ENCODE peak calls at places on chromosomes 4 and X, in five cellular contexts. I is IMR-90, A is lower leg skin, U is Peyer's patch, G is uterus. O is an unnamed sample.

GRCh38 chr4:88110826-88111225 is 47.6 kb downstream of the ABCG2 start:
- DNase-seq in I (no peak), A (no peak), U (no peak), G (no peak), O (no peak)

GRCh38 chr4:76956961-76957738 is 7.6 kb downstream of the SEPTIN11 start:
- DNase-seq in I (no peak), A (no peak), U (no peak), G (no peak), O (no peak)

GRCh38 chrX:581717-582116 is 48.9 kb upstream of the SHOX start:
- DNase-seq in I (no peak), A (no peak), U (no peak), G (no peak), O (no peak)

GRCh38 chr4:111064342-111064993 is 441.6 kb upstream of the PITX2 start:
- DNase-seq in I (peak; percentile 57), A (no peak), U (no peak), G (no peak), O (no peak)

GRCh38 chr4:7193040-7193958 is 961 bp downstream of the SORCS2 start:
- DNase-seq in I (no peak), A (peak; percentile 86), U (no peak), G (no peak), O (no peak)

GRCh38 chr4:13966241-13967195 is 339.0 kb upstream of the BOD1L1 start:
- DNase-seq in I (peak; percentile 82), A (no peak), U (no peak), G (no peak), O (no peak)

GRCh38 chr4:7679431-7679830 is 244.7 kb upstream of the PSAPL1 start:
- DNase-seq in I (no peak), A (no peak), U (no peak), G (no peak), O (no peak)

GRCh38 chrX:109268340-109268739 is 213.5 kb downstream of the GUCY2F start:
- DNase-seq in I (no peak), A (no peak), U (no peak), G (no peak), O (no peak)

GRCh38 chr4:7571736-7572135 is 137.0 kb upstream of the PSAPL1 start:
- DNase-seq in I (no peak), A (no peak), U (no peak), G (no peak), O (no peak)

GRCh38 chrX:52363247-52363883 is 5.5 kb upstream of the XAGE2 start:
- DNase-seq in I (peak; percentile 5), A (no peak), U (no peak), G (no peak), O (no peak)

GRCh38 chrX:110293658-110294453 is 24.0 kb downstream of the AMMECR1 start:
- DNase-seq in I (peak; percentile 46), A (no peak), U (no peak), G (no peak), O (no peak)

GRCh38 chrX:118569676-118570075 is 74.1 kb downstream of the DOCK11 start:
- DNase-seq in I (no peak), A (no peak), U (no peak), G (no peak), O (no peak)

GRCh38 chrX:39907964-39908616 is 189.7 kb downstream of the BCOR start:
- DNase-seq in I (peak; percentile 95), A (no peak), U (no peak), G (peak; percentile 63), O (peak; percentile 24)

GRCh38 chr4:83250666-83251065 is 33.9 kb downstream of the COQ2 start:
- DNase-seq in I (no peak), A (no peak), U (no peak), G (no peak), O (no peak)

GRCh38 chr4:138239496-138239895 is 2.7 kb downstream of the SLC7A11 start:
- DNase-seq in I (no peak), A (no peak), U (no peak), G (no peak), O (no peak)

GRCh38 chr4:138243369-138243768 is 1.2 kb upstream of the SLC7A11 start:
- DNase-seq in I (no peak), A (no peak), U (no peak), G (no peak), O (no peak)

GRCh38 chr4:138241281-138242075 is 671 bp downstream of the SLC7A11 start:
- DNase-seq in I (peak; percentile 38), A (no peak), U (no peak), G (no peak), O (no peak)

GRCh38 chr4:138242830-138243149 is 641 bp upstream of the SLC7A11 start:
- DNase-seq in I (no peak), A (no peak), U (no peak), G (no peak), O (no peak)

DNA sequence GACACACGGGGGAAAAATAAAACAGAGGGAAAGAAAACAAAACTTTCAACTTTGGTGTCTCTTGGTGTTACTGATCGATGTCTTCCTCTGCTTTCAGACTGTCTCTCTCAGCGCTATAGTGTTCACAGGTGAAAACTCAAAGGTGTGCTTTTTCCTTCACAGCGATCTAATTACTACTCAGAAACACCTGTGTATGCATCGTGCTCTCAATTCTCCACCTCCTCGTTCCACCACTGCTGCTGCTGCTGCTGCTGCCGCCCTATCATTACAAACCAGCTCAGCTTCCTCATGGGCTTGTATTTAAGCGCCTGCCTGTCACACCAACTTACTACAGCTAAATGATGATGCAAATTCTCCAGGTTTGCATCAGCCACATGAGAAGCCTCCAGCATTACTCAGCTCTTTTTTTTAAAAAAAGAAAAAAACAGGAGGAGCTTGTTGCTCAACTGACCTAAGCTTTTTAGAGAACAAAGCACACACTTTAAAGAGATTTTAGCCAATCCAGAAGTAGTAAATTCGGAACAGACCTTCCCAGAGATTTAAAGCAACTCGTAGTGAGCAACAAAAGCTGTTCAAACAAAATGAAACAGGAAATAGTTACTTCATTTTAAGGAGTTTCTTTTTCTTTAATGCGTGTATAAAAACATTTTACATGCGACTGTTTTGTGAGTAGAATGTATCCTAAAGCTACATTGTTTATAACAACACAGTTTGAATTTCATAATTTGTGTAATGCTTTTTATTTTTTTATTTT is at the start of gene SLC7A11:
- DNase-seq in I (peak; percentile 100), A (no peak), U (peak; percentile 27), G (peak; percentile 26), O (no peak)
- TF ChIP-seq POLR2A in I (peak; percentile 95), A (no peak), U (peak; percentile 57), G (peak; percentile 16), O (no peak)

GRCh38 chrX:49290215-49290614 is 13.2 kb upstream of the GAGE10 start:
- DNase-seq in I (no peak), A (peak; percentile 77), U (no peak), G (no peak), O (no peak)

GRCh38 chrX:49286581-49286980 is 16.9 kb upstream of the GAGE10 start:
- DNase-seq in I (no peak), A (peak; percentile 70), U (no peak), G (no peak), O (no peak)

GRCh38 chrX:49286136-49286535 is 16.5 kb downstream of the PPP1R3F start:
- DNase-seq in I (no peak), A (no peak), U (no peak), G (no peak), O (no peak)

GRCh38 chrX:49284212-49284611 is 14.6 kb downstream of the PPP1R3F start:
- DNase-seq in I (no peak), A (no peak), U (no peak), G (no peak), O (no peak)

DNA sequence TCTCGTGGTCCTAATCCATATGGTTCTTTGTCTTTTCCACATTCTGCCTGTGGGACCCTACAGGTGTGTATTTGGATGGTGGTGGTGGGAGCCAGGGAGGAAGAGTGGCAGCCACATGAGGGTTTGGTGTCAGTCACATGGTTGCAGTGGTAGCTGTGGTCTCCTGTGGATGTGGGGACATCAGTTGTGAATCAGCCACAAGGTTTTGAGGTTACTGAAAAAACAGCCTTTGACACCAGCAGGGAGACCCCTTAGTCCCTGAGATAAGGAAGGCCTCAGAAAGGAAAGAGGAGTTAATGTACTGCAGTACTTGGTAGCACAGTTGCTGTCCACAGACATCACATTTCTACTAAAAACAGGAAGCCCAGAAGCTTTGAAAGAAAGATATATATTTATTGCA is 15.8 kb upstream of the GAGE10 start:
- DNase-seq in I (no peak), A (no peak), U (no peak), G (no peak), O (no peak)
- H3K4me3 ChIP-seq in I (no peak overlapping the region), A (no peak overlapping the region), U (no peak overlapping the region), G (no peak overlapping the region), O (no peak overlapping the region)

DNA sequence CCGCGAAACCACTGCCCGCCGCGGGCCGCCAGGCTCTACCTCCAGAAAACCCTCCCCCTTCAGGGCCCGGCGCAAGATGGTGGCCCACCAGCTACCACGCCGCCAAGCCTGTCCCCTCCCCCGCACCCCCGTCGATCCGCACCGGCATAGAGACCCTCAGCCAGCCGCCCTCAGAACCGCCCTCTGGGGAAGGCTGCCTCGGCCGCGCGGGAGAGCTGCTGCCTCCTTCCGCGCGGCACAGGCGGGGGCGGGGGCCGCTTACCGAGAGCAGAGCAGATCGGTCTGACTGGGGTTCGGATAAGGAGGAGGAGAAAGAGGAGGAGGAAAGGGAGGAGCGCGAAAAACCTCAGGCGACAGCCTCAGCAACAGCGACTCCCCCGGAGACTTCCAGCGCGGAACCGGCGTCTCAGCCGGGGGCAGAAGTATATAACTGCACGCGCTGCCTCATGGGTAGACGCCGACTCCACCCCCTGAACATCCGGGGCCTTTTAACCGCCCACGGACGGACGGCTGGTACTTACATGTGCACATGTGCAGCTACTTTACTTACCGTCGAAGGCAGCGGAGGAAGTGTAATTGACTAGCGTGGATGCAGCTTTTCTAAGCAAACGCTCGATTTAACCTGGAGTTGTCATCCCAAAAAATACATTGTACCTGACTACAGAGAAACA is at the start of gene ZNF280C:
- DNase-seq in I (peak; percentile 91), A (peak; percentile 96), U (peak; percentile 86), G (peak; percentile 82), O (peak; percentile 67)
- TF ChIP-seq POLR2A in I (peak; percentile 97), A (no peak), U (peak; percentile 75), G (peak; percentile 62), O (peak; percentile 44)

DNA sequence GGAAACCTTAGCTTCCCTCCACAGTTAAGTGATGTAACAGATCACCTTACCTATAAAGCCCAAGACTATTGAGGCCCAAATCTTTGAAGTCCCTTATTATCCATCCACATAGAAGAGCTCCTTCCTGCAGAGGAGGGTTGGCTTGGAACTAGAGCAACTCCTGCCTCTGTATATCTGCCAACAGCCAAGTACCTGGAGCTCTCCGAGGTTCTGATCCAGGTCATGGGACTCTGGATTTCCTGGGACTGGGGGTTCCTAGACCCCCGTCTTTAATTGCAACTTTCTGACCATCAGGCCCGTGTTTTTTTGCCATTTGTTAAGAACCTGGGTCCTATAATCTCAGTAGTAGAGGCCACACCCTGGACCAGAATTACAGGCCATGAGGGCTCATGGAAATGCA is 136.3 kb downstream of the SH3KBP1 start:
- DNase-seq in I (no peak), A (no peak), U (no peak), G (no peak), O (no peak)
- H3K4me3 ChIP-seq in I (no peak overlapping the region), A (no peak overlapping the region), U (no peak overlapping the region), G (no peak overlapping the region), O (no peak overlapping the region)